ENCODE peak calls at places on chromosome 17, in nine cellular contexts. J is cardiac fibroblast, U is fibroblast of villous mesenchyme, G is foreskin fibroblast, R is kidney epithelial cell, O is A549, D is colonic mucosa, L is body of pancreas, Y is esophagus squamous epithelium. V is an unnamed sample.

GRCh38 chr17:34504814-34505484 is 74.4 kb upstream of the TMEM132E start:
- DNase-seq in R (no peak), Y (no peak), O (no peak), L (no peak), U (no peak), D (no peak), J (no peak), G (no peak), V (no peak)

GRCh38 chr17:43942286-43942685 is at the start of gene PPY:
- DNase-seq in L (no peak), G (no peak), O (no peak), U (no peak), R (no peak), J (no peak), Y (no peak), D (no peak), V (no peak)

GRCh38 chr17:3985800-3986199 is 21.6 kb upstream of the ATP2A3 start:
- DNase-seq in G (no peak), R (no peak), D (no peak), U (no peak), O (no peak), L (no peak), Y (no peak), J (no peak), V (no peak)

GRCh38 chr17:164536-165235 is 16.8 kb downstream of the DOC2B start:
- DNase-seq in U (peak; percentile 47), G (no peak), D (peak; percentile 25), Y (no peak), L (no peak), R (no peak), J (peak; percentile 56), O (peak; percentile 65), V (no peak)

GRCh38 chr17:50507871-50508572 is at the start of gene MYCBPAP:
- DNase-seq in D (peak; percentile 87), J (peak; percentile 86), U (peak; percentile 80), L (peak; percentile 77), Y (no peak), R (no peak), G (peak; percentile 83), O (peak; percentile 83), V (no peak)

GRCh38 chr17:48348352-48348751 is 81.7 kb downstream of the SKAP1 start:
- DNase-seq in O (no peak), G (no peak), D (no peak), R (no peak), U (no peak), Y (no peak), J (no peak), L (no peak), V (no peak)

GRCh38 chr17:4940625-4941021 is 555 bp downstream of the RNF167 start:
- DNase-seq in G (no peak), D (peak; percentile 42), J (no peak), L (no peak), R (no peak), O (no peak), U (no peak), Y (no peak), V (no peak)

GRCh38 chr17:51770031-51770759 is 388.3 kb downstream of the CA10 start:
- DNase-seq in Y (no peak), D (peak; percentile 21), G (no peak), U (no peak), L (no peak), J (no peak), O (no peak), R (no peak), V (no peak)

DNA sequence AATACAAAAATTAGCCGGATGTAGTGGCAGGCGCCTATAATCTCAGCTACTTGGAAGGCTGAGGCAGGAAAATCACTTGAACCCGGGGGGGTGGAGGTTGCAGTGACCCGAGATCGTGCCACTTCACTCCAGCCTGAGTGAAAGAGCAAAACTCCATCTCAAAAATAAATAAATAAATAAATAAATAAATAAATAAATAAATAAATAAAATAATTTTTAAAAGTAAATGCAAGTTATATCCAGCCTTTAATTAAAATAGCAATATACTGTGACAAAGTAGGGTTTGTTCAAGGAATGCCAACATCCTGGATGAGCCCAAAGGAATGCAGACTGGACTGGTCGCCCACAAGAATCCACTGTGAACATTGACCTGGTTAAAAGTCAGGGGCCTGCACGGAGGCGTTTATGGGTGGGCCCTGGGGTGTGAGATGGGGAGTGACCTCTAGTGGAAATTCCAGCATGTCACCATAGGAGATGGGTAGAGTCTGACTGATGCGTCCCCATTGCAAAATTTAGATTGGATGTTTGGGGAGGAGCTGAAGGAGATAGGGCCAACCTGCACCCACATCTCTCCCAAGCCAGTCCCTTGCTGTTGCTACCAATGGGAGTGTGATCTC is 9.7 kb upstream of the PIK3R5 start:
- DNase-seq in O (no peak), D (no peak), G (no peak), L (no peak), R (no peak), U (no peak), Y (no peak), J (no peak), V (no peak)
- TF ChIP-seq CTCF in O (no peak), D (no peak), G (no peak), L (no peak), R (no peak), U (no peak), Y (no peak), J (no peak), V (no peak)

DNA sequence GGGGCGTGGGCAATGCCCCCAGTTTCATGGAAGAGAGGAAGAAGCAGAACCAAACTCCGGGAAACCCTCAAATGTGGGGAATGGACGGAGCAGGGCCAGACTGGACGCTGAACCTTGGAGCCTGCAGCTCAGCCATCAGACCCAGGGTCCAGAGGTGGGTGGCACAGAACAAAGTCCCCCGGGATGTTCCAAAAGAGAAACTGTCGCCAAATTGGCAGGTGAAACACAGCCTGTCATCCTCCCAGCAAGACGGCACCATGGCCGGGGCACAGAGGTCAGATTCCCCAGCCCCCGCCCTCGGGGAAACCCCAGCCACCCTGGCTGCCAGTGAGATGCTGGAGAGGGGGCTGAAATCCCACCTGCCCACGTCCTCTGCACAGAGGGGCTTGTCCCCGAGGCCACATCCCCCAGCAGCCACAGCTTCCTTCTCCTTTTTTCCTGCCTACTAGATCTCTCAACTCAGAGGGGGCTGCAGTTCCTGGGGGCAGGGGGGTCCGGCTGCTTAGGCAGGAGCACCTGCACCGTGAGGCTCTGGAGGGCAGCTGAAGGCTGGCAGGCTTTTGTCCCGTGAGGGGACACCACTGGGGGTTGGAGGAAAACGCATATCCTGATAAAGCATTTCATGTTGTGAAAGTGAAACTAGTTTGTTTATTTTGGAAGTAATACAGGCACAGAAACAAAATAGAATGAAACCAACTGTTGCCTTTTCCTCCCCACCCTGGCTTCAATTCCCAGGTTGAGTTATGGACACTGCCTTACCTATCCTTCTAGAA is 1.2 kb upstream of the SECTM1 start:
- DNase-seq in J (peak; percentile 29), Y (no peak), O (no peak), D (no peak), L (no peak), G (no peak), U (peak; percentile 52), R (no peak), V (no peak)
- H3K4me3 ChIP-seq in J (peak overlapping the region; percentile 17), Y (peak overlapping the region; percentile 63), O (no peak overlapping the region), D (peak overlapping the region; percentile 47), L (no peak overlapping the region), G (peak overlapping the region; percentile 62), U (peak overlapping the region; percentile 54), R (no peak overlapping the region), V (peak overlapping the region; percentile 28)

GRCh38 chr17:73647767-73648542 is 3.7 kb upstream of the SDK2 start:
- DNase-seq in O (no peak), G (no peak), J (no peak), R (no peak), D (no peak), Y (no peak), L (no peak), U (no peak), V (no peak)

GRCh38 chr17:73648543-73648820 is 4.2 kb upstream of the SDK2 start:
- DNase-seq in U (no peak), Y (no peak), R (no peak), L (no peak), J (no peak), O (no peak), D (no peak), G (no peak), V (no peak)

GRCh38 chr17:73647331-73647730 is 3.1 kb upstream of the SDK2 start:
- DNase-seq in Y (no peak), G (no peak), L (no peak), R (no peak), U (no peak), D (no peak), O (no peak), J (no peak), V (no peak)

GRCh38 chr17:73645050-73645871 is 1.0 kb upstream of the SDK2 start:
- DNase-seq in O (peak; percentile 59), D (no peak), U (peak; percentile 16), J (peak; percentile 24), L (no peak), R (no peak), G (peak; percentile 20), Y (no peak), V (no peak)

GRCh38 chr17:73646409-73647305 is 2.4 kb upstream of the SDK2 start:
- DNase-seq in R (no peak), U (no peak), J (no peak), L (no peak), G (no peak), Y (no peak), D (no peak), O (peak; percentile 50), V (no peak)
- TF ChIP-seq CTCF in R (no peak), U (no peak), J (no peak), L (no peak), G (no peak), Y (no peak), D (no peak), O (peak; percentile 6), V (peak; percentile 31)

GRCh38 chr17:6755281-6755680 is 565 bp upstream of the XAF1 start:
- DNase-seq in L (no peak), J (peak; percentile 84), R (no peak), O (no peak), U (peak; percentile 86), D (peak; percentile 39), G (peak; percentile 34), Y (no peak), V (no peak)

GRCh38 chr17:6757747-6758146 is 1.9 kb downstream of the XAF1 start:
- DNase-seq in R (no peak), O (no peak), L (no peak), D (no peak), G (no peak), J (no peak), Y (no peak), U (no peak), V (no peak)

GRCh38 chr17:6756425-6757012 is 673 bp downstream of the XAF1 start:
- DNase-seq in O (no peak), R (no peak), U (peak; percentile 24), G (no peak), J (no peak), D (no peak), Y (no peak), L (no peak), V (no peak)

GRCh38 chr17:6753565-6753964 is 2.3 kb upstream of the XAF1 start:
- DNase-seq in Y (no peak), L (no peak), J (no peak), U (no peak), R (no peak), O (no peak), G (no peak), D (no peak), V (no peak)

GRCh38 chr17:6755731-6756184 is at the start of gene XAF1:
- DNase-seq in R (no peak), J (peak; percentile 72), O (no peak), G (peak; percentile 34), D (peak; percentile 61), Y (no peak), U (peak; percentile 86), L (no peak), V (no peak)
- H3K4me3 ChIP-seq in R (no peak within 1 kb of the TSS), J (peak within 1 kb of the TSS; percentile 48), O (no peak within 1 kb of the TSS), G (peak within 1 kb of the TSS; percentile 72), D (peak within 1 kb of the TSS; percentile 50), Y (peak within 1 kb of the TSS; percentile 57), U (peak within 1 kb of the TSS; percentile 81), L (no peak within 1 kb of the TSS), V (peak within 1 kb of the TSS; percentile 30)

GRCh38 chr17:73210002-73210678 is 17.3 kb downstream of the COG1 start:
- DNase-seq in J (no peak), G (no peak), Y (no peak), L (no peak), O (no peak), U (peak; percentile 19), D (no peak), R (no peak), V (no peak)
- TF ChIP-seq CTCF in J (peak; percentile 33), G (peak; percentile 32), Y (no peak), L (no peak), O (peak; percentile 24), U (peak; percentile 43), D (no peak), R (peak; percentile 31), V (peak; percentile 24)